ENCODE peak calls at places on chromosomes 6 and 20, in five cellular contexts. P is cardiac muscle cell, O is left ventricle myocardium inferior, N is hepatocyte, U is upper lobe of right lung. X is an unnamed sample.
A peak's percentile ranks its signal among the peaks of the same experiment; 100 is the strongest.

GRCh38 chr20:32560989-32561830 is 23.9 kb downstream of the NOL4L start:
- DNase-seq in O (no peak), P (peak; percentile 27), U (no peak), N (peak; percentile 62), X (no peak)

GRCh38 chr6:129575378-129576118 is 134.4 kb downstream of the ARHGAP18 start:
- DNase-seq in U (no peak), N (peak; percentile 65), P (peak; percentile 78), O (no peak), X (no peak)

GRCh38 chr6:31474871-31475286 is 23.1 kb upstream of the MICB start:
- DNase-seq in P (no peak), N (no peak), U (no peak), O (no peak), X (no peak)

GRCh38 chr6:101011165-101011564 is 130.0 kb upstream of the ASCC3 start:
- DNase-seq in P (no peak), U (no peak), N (no peak), O (no peak), X (no peak)

GRCh38 chr6:125140808-125141207 is 12.8 kb upstream of the TPD52L1 start:
- DNase-seq in P (no peak), O (no peak), N (no peak), U (no peak), X (no peak)

GRCh38 chr6:22476811-22477210 is 92.6 kb upstream of the HDGFL1 start:
- DNase-seq in N (no peak), P (no peak), O (no peak), U (no peak), X (no peak)

GRCh38 chr6:161242779-161243693 is 30.8 kb downstream of the AGPAT4 start:
- DNase-seq in P (peak; percentile 39), N (no peak), U (peak; percentile 84), O (no peak), X (peak; percentile 60)

GRCh38 chr6:131831392-131831791 is 23.6 kb downstream of the ENPP1 start:
- DNase-seq in O (no peak), P (peak; percentile 18), U (no peak), N (no peak), X (no peak)

GRCh38 chr6:83838727-83839126 is 14.4 kb upstream of the RIPPLY2 start:
- DNase-seq in N (no peak), O (no peak), U (no peak), P (no peak), X (no peak)

GRCh38 chr6:169556238-169556637 is 145.6 kb downstream of the WDR27 start:
- DNase-seq in O (no peak), N (no peak), P (no peak), U (no peak), X (no peak)

GRCh38 chr20:58219342-58219700 is 9.1 kb downstream of the ANKRD60 start:
- DNase-seq in N (no peak), P (peak; percentile 67), U (no peak), O (no peak), X (no peak)

GRCh38 chr6:76438768-76439167 is 366.3 kb upstream of the IMPG1 start:
- DNase-seq in N (no peak), O (no peak), P (peak; percentile 3), U (no peak), X (no peak)

GRCh38 chr6:99024089-99024488 is 76.3 kb upstream of the FBXL4 start:
- DNase-seq in N (no peak), O (no peak), P (no peak), U (no peak), X (no peak)

GRCh38 chr6:111774346-111774703 is 98.9 kb downstream of the FYN start:
- DNase-seq in U (no peak), O (no peak), P (peak; percentile 53), N (no peak), X (no peak)

GRCh38 chr20:54573838-54574237 is 98.4 kb downstream of the DOK5 start:
- DNase-seq in N (no peak), P (peak; percentile 46), U (no peak), O (no peak), X (peak; percentile 62)

GRCh38 chr6:14516947-14517346 is 399.4 kb downstream of the CD83 start:
- DNase-seq in P (no peak), O (no peak), U (no peak), N (no peak), X (no peak)

GRCh38 chr6:36656441-36656840 is 22.1 kb upstream of the CDKN1A start:
- DNase-seq in P (no peak), U (no peak), N (no peak), O (no peak), X (no peak)

GRCh38 chr6:121759370-121759769 is 323.9 kb downstream of the GJA1 start:
- DNase-seq in U (no peak), O (no peak), N (no peak), P (no peak), X (no peak)

GRCh38 chr6:143339223-143339622 is 111.3 kb downstream of the ADAT2 start:
- DNase-seq in U (no peak), P (no peak), O (no peak), N (no peak), X (no peak)

GRCh38 chr20:62592506-62593177 is 49.7 kb upstream of the SLCO4A1 start:
- DNase-seq in U (no peak), O (no peak), P (no peak), N (no peak), X (no peak)

GRCh38 chr6:130447374-130447773 is 81.6 kb downstream of the TMEM200A start:
- DNase-seq in O (no peak), N (no peak), P (no peak), U (no peak), X (no peak)

GRCh38 chr6:140566706-140567330 is 1192.4 kb upstream of the CITED2 start:
- DNase-seq in O (no peak), N (peak; percentile 11), U (no peak), P (peak; percentile 71), X (no peak)

GRCh38 chr6:30689022-30689865 is 1.5 kb downstream of the NRM start:
- DNase-seq in N (no peak), U (no peak), O (peak; percentile 5), P (no peak), X (no peak)

GRCh38 chr6:149168968-149169367 is 148.5 kb upstream of the TAB2 start:
- DNase-seq in U (no peak), P (no peak), N (no peak), O (no peak), X (no peak)

GRCh38 chr6:137775192-137775591 is 91.9 kb upstream of the TNFAIP3 start:
- DNase-seq in N (no peak), O (no peak), P (no peak), U (no peak), X (no peak)

GRCh38 chr20:44738779-44739477 is 6.7 kb upstream of the KCNK15 start:
- DNase-seq in U (no peak), O (no peak), N (peak; percentile 78), P (peak; percentile 85), X (peak; percentile 82)

GRCh38 chr6:125798734-125799510 is 8.2 kb downstream of the NCOA7 start:
- DNase-seq in O (no peak), P (no peak), U (no peak), N (no peak), X (no peak)

GRCh38 chr6:165988757-165989456 is 178.7 kb downstream of the TBXT start:
- DNase-seq in O (no peak), N (no peak), P (peak; percentile 30), U (no peak), X (no peak)

GRCh38 chr20:63659370-63659769 is 1.3 kb downstream of the RTEL1 start:
- DNase-seq in N (no peak), P (no peak), U (no peak), O (no peak), X (no peak)

GRCh38 chr20:24764825-24765224 is 184.2 kb upstream of the CST7 start:
- DNase-seq in P (no peak), U (no peak), N (no peak), O (no peak), X (no peak)

GRCh38 chr20:24766826-24767622 is 182.0 kb upstream of the CST7 start:
- DNase-seq in U (no peak), O (no peak), P (no peak), N (no peak), X (no peak)

GRCh38 chr20:24767623-24768100 is 181.4 kb upstream of the CST7 start:
- DNase-seq in U (no peak), N (no peak), P (no peak), O (no peak), X (no peak)

GRCh38 chr20:24765316-24766142 is 183.5 kb upstream of the CST7 start:
- DNase-seq in O (no peak), U (peak; percentile 26), N (no peak), P (no peak), X (no peak)

DNA sequence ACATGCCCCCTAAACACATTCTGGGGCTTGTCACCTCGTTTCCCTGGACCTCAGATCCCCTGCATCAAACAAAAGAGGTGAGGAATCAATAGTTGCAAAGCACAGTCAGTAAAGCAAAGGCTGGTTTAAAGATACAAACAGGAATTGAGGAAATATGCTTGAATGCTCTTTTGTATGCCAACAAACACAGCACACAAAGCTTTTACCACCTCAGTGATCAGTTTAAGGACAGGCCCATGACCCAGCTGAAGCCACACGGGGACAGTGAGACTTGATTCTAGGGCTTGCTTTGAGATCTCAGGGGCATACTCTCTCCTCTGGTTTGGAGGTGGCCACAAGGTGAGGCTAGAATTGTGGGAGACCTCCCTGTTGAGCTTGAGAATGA is 182.9 kb upstream of the CST7 start:
- DNase-seq in U (no peak), P (no peak), O (no peak), N (no peak), X (no peak)
- H3K27ac ChIP-seq in U (no peak overlapping the region), P (no peak overlapping the region), O (no peak overlapping the region), N (no peak overlapping the region), X (no peak overlapping the region)

DNA sequence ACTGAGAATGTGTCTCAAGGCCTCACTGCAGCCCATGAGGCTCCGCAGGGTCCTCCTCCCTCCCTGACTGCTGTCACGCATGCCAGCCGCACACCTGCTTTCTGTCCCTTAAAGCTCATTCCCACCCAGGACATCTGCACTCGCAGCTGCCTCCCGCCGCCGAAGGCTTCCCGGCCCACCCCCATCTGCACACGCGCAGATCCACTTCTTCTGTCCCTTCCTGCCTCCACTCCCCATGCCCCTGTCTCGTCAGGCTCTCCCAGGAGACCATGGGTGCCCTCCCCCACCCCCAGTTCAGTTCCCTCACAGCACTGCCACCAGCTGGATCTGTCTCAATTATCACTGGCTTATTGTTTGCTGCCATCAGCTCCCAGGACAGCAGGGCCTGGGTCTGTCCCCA is 63.0 kb downstream of the RIPOR3 start:
- DNase-seq in O (no peak), P (no peak), N (no peak), U (no peak), X (no peak)
- H3K27ac ChIP-seq in O (peak overlapping the region; percentile 27), P (peak overlapping the region; percentile 62), N (no peak overlapping the region), U (no peak overlapping the region), X (no peak overlapping the region)

DNA sequence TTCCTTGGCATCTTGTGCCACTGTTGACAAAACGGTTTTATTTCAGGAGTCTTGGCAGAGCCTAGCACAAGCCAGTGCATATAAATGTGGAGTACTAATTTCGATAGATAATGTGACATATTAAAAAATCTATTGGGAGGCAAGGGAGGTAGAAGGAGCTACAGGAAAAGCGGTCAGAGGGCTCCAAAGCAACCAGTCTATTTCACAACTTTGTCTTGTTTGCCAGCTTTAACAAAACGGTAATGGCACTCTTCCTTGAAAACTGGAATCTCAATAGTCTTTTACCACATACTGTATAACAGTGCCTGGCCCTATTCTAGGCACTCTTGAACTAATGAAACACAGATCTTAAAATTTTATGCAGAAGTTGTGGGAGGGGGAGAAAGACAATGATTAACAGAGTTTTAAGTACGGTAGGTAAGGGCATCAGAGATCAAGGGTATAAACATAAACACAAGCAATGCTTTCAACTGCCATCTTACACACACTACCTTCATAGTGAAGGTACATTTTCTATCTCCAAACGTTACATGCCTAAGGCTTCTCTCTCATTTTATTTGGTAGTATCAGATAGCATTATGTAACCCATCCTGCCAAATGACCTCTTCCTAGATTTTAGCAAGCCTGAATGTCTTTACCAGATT is 33.5 kb upstream of the SYNCRIP start:
- DNase-seq in O (no peak), P (peak; percentile 56), U (no peak), N (no peak), X (no peak)
- H3K27ac ChIP-seq in O (peak overlapping the region; percentile 94), P (no peak overlapping the region), U (peak overlapping the region; percentile 6), N (no peak overlapping the region), X (peak overlapping the region; percentile 95)

GRCh38 chr6:11926594-11927407 is 85.3 kb upstream of the HIVEP1 start:
- DNase-seq in U (no peak), P (no peak), O (no peak), N (no peak), X (no peak)
- H3K27ac ChIP-seq in U (no peak overlapping the region), P (no peak overlapping the region), O (no peak overlapping the region), N (no peak overlapping the region), X (no peak overlapping the region)

X was measured in right atrium auricular region.